ENCODE peak calls at places on chromosomes 12 and 14, in nine cellular contexts. R, Y, M, Z, Q, N, I, L and A are unnamed samples.
A peak's percentile ranks its signal among the peaks of the same experiment; 100 is the strongest.

GRCh38 chr12:79935624-79936040 is 735 bp upstream of the PPP1R12A start:
- DNase-seq in R (no peak), Y (no peak), M (peak; percentile 20), Z (peak; percentile 5), Q (no peak), N (peak; percentile 18), I (no peak), L (no peak), A (no peak)

GRCh38 chr12:128766738-128767501 is 56.8 kb downstream of the SLC15A4 start:
- DNase-seq in R (no peak), Y (no peak), M (no peak), Z (no peak), Q (no peak), N (no peak), I (no peak), L (no peak), A (no peak)

GRCh38 chr12:123929869-123930583 is 42.6 kb downstream of the CCDC92 start:
- DNase-seq in R (no peak), Y (no peak), M (no peak), Z (no peak), Q (no peak), N (peak; percentile 77), I (no peak), L (no peak), A (no peak)

GRCh38 chr12:40015360-40015759 is 90.5 kb downstream of the SLC2A13 start:
- DNase-seq in R (no peak), Y (no peak), M (no peak), Z (no peak), Q (no peak), N (peak; percentile 21), I (no peak), L (no peak), A (no peak)

GRCh38 chr14:60658116-60658515 is 8.8 kb upstream of the SIX1 start:
- DNase-seq in R (no peak), Y (no peak), M (no peak), Z (no peak), Q (no peak), N (no peak), I (no peak), L (no peak), A (no peak)

GRCh38 chr12:58596381-58596780 is 323.9 kb downstream of the LRIG3 start:
- DNase-seq in R (no peak), Y (no peak), M (no peak), Z (no peak), Q (no peak), N (no peak), I (no peak), L (no peak), A (no peak)

GRCh38 chr12:100927825-100928224 is 133.2 kb downstream of the ANO4 start:
- DNase-seq in R (peak; percentile 48), Y (no peak), M (peak; percentile 3), Z (no peak), Q (no peak), N (no peak), I (no peak), L (no peak), A (peak; percentile 49)

GRCh38 chr12:109433618-109434017 is 43.5 kb downstream of the KCTD10 start:
- DNase-seq in R (no peak), Y (no peak), M (peak; percentile 24), Z (no peak), Q (no peak), N (no peak), I (no peak), L (no peak), A (no peak)

GRCh38 chr14:96252323-96253052 is 3.5 kb upstream of the BDKRB1 start:
- DNase-seq in R (no peak), Y (no peak), M (no peak), Z (no peak), Q (peak; percentile 53), N (no peak), I (no peak), L (no peak), A (no peak)

GRCh38 chr12:78562358-78563205 is 302.0 kb upstream of the SYT1 start:
- DNase-seq in R (no peak), Y (no peak), M (no peak), Z (peak; percentile 5), Q (no peak), N (peak; percentile 21), I (peak; percentile 30), L (peak; percentile 32), A (peak; percentile 32)

GRCh38 chr12:54374555-54375257 is 9.8 kb downstream of the ZNF385A start:
- DNase-seq in R (no peak), Y (no peak), M (no peak), Z (no peak), Q (no peak), N (no peak), I (no peak), L (no peak), A (no peak)

GRCh38 chr14:39102265-39102968 is 618 bp downstream of the SEC23A start:
- DNase-seq in R (no peak), Y (no peak), M (no peak), Z (peak; percentile 39), Q (no peak), N (no peak), I (no peak), L (no peak), A (peak; percentile 66)

GRCh38 chr12:120539303-120539702 is 5.1 kb downstream of the RNF10 start:
- DNase-seq in R (no peak), Y (no peak), M (no peak), Z (peak; percentile 26), Q (no peak), N (no peak), I (peak; percentile 81), L (no peak), A (peak; percentile 24)

GRCh38 chr14:50062438-50063039 is 53.8 kb downstream of the VCPKMT start:
- DNase-seq in R (peak; percentile 63), Y (peak; percentile 65), M (peak; percentile 66), Z (no peak), Q (no peak), N (peak; percentile 78), I (no peak), L (no peak), A (peak; percentile 45)

GRCh38 chr12:119440961-119441360 is 106.4 kb downstream of the CCDC60 start:
- DNase-seq in R (no peak), Y (no peak), M (no peak), Z (no peak), Q (no peak), N (no peak), I (no peak), L (no peak), A (no peak)

GRCh38 chr12:2856051-2856450 is 788 bp downstream of the TEX52 start:
- DNase-seq in R (no peak), Y (no peak), M (no peak), Z (no peak), Q (no peak), N (no peak), I (no peak), L (no peak), A (no peak)

GRCh38 chr12:101829639-101830390 is 944 bp downstream of the GNPTAB start:
- DNase-seq in R (no peak), Y (no peak), M (peak; percentile 4), Z (no peak), Q (no peak), N (no peak), I (peak; percentile 54), L (no peak), A (peak; percentile 37)

GRCh38 chr14:68563256-68564131 is 229.4 kb downstream of the ZFP36L1 start:
- DNase-seq in R (no peak), Y (no peak), M (no peak), Z (peak; percentile 81), Q (peak; percentile 65), N (peak; percentile 20), I (no peak), L (no peak), A (peak; percentile 68)

GRCh38 chr14:90518941-90519256 is 122.1 kb downstream of the CALM1 start:
- DNase-seq in R (no peak), Y (peak; percentile 21), M (peak; percentile 29), Z (no peak), Q (peak; percentile 56), N (peak; percentile 51), I (peak; percentile 8), L (no peak), A (no peak)

GRCh38 chr12:61291647-61292046 is 968.6 kb upstream of the USP15 start:
- DNase-seq in R (no peak), Y (no peak), M (no peak), Z (no peak), Q (no peak), N (no peak), I (no peak), L (peak; percentile 3), A (no peak)